ENCODE peak calls at places on chromosomes 5 and 9, in four cellular contexts. A is spleen, Z is transverse colon, Q is stomach. G is an unnamed sample.

GRCh38 chr9:130825809-130826208 is 9.2 kb upstream of the ABL1 start:
- DNase-seq in Z (no peak), A (no peak), Q (no peak), G (no peak)

GRCh38 chr9:136544549-136545064 is 1.2 kb downstream of the NOTCH1 start:
- DNase-seq in A (peak), Q (peak), Z (peak), G (no peak)

GRCh38 chr5:67731886-67732285 is 483.7 kb upstream of the PIK3R1 start:
- DNase-seq in A (no peak), Q (no peak), Z (no peak), G (no peak)

GRCh38 chr9:38068616-38068865 is 486 bp downstream of the SHB start:
- DNase-seq in Q (peak), Z (peak), A (no peak), G (no peak)

GRCh38 chr5:16539169-16539666 is 73.6 kb upstream of the ZNF622 start:
- DNase-seq in Q (peak), Z (peak), A (no peak), G (no peak)

GRCh38 chr5:74257645-74258328 is 382.7 kb downstream of the ENC1 start:
- DNase-seq in Z (peak), Q (peak), A (peak), G (no peak)

GRCh38 chr9:12680341-12680740 is 12.8 kb upstream of the TYRP1 start:
- DNase-seq in Z (no peak), A (no peak), Q (no peak), G (no peak)

GRCh38 chr9:113675475-113675941 is 200.6 kb upstream of the ZNF618 start:
- DNase-seq in Q (peak), A (no peak), Z (peak), G (no peak)

GRCh38 chr9:38026021-38026809 is 42.8 kb downstream of the SHB start:
- DNase-seq in Q (no peak), A (no peak), Z (no peak), G (no peak)

GRCh38 chr5:164688437-164688836 is 1183.0 kb downstream of the MAT2B start:
- DNase-seq in Z (no peak), A (no peak), Q (no peak), G (no peak)

GRCh38 chr5:171703116-171703515 is 82.5 kb upstream of the SMIM23 start:
- DNase-seq in Q (no peak), A (no peak), Z (no peak), G (no peak)

GRCh38 chr5:127988149-127988755 is 95.3 kb upstream of the SLC12A2 start:
- DNase-seq in Z (no peak), A (no peak), Q (no peak), G (no peak)

GRCh38 chr5:105101597-105101996 is 1539.0 kb upstream of the NUDT12 start:
- DNase-seq in A (no peak), Z (no peak), Q (no peak), G (no peak)

GRCh38 chr5:109630109-109630508 is 59.6 kb upstream of the MAN2A1 start:
- DNase-seq in Z (no peak), Q (no peak), A (no peak), G (no peak)

GRCh38 chr9:73083519-73083918 is 68.1 kb upstream of the ANXA1 start:
- DNase-seq in Z (no peak), A (no peak), Q (no peak), G (no peak)

GRCh38 chr5:110150199-110150598 is 460.5 kb downstream of the MAN2A1 start:
- DNase-seq in A (no peak), Q (no peak), Z (no peak), G (no peak)

GRCh38 chr9:2502760-2503159 is 118.8 kb upstream of the VLDLR start:
- DNase-seq in Z (no peak), Q (no peak), A (no peak), G (no peak)

GRCh38 chr9:136520053-136520540 is 25.8 kb downstream of the NOTCH1 start:
- DNase-seq in Z (peak), Q (no peak), A (no peak), G (no peak)

GRCh38 chr9:19127881-19128719 is 808 bp upstream of the PLIN2 start:
- DNase-seq in A (peak), Q (peak), Z (peak), G (peak)

GRCh38 chr9:6467006-6467625 is 54.1 kb downstream of the UHRF2 start:
- DNase-seq in A (no peak), Z (no peak), Q (no peak), G (no peak)

GRCh38 chr9:98083566-98084135 is 27.1 kb downstream of the NANS start:
- DNase-seq in Z (peak), Q (no peak), A (no peak), G (no peak)

GRCh38 chr5:53424691-53425597 is 55.5 kb upstream of the FST start:
- DNase-seq in Z (no peak), Q (no peak), A (no peak), G (no peak)

GRCh38 chr5:64147849-64148441 is 17.7 kb upstream of the RNF180 start:
- DNase-seq in A (peak), Z (peak), Q (peak), G (peak)

GRCh38 chr5:133473291-133473690 is 139.1 kb downstream of the FSTL4 start:
- DNase-seq in A (no peak), Q (no peak), Z (no peak), G (no peak)

GRCh38 chr9:110258671-110259070 is 2.4 kb upstream of the TXN start:
- DNase-seq in A (no peak), Z (no peak), Q (no peak), G (no peak)

GRCh38 chr9:15299374-15299939 is 7.6 kb downstream of the TTC39B start:
- DNase-seq in Z (no peak), A (peak), Q (no peak), G (no peak)

GRCh38 chr9:91515074-91515687 is 91.5 kb upstream of the NFIL3 start:
- DNase-seq in Q (peak), Z (no peak), A (no peak), G (no peak)

GRCh38 chr5:145867806-145868205 is 5.0 kb downstream of the GRXCR2 start:
- DNase-seq in A (no peak), Z (no peak), Q (no peak), G (no peak)

GRCh38 chr5:149549461-149550266 is 1.6 kb downstream of the CSNK1A1 start:
- DNase-seq in Z (peak), Q (peak), A (no peak), G (no peak)

GRCh38 chr5:91978221-91978882 is 595.2 kb upstream of the ARRDC3 start:
- DNase-seq in Z (no peak), Q (no peak), A (no peak), G (no peak)

GRCh38 chr9:88251903-88252302 is 113.6 kb upstream of the SPATA31C2 start:
- DNase-seq in A (no peak), Q (no peak), Z (no peak), G (no peak)

GRCh38 chr9:31355965-31356364 is 1028.5 kb upstream of the ACO1 start:
- DNase-seq in Z (no peak), A (no peak), Q (no peak), G (no peak)

GRCh38 chr9:23779220-23779619 is 46.8 kb downstream of the ELAVL2 start:
- DNase-seq in Q (no peak), Z (peak), A (no peak), G (no peak)

GRCh38 chr5:43207601-43208000 is 15.6 kb downstream of the NIM1K start:
- DNase-seq in Q (no peak), Z (no peak), A (no peak), G (no peak)

GRCh38 chr5:153147891-153148623 is 342.4 kb upstream of the GRIA1 start:
- DNase-seq in Z (no peak), A (no peak), Q (no peak), G (no peak)

GRCh38 chr5:62686692-62687091 is 108.1 kb downstream of the LRRC70 start:
- DNase-seq in Z (no peak), Q (no peak), A (no peak), G (no peak)

GRCh38 chr5:38672059-38672791 is 115.8 kb upstream of the LIFR start:
- DNase-seq in A (no peak), Z (no peak), Q (no peak), G (no peak)
- TF ChIP-seq POLR2AphosphoS5 in A (no peak), Z (no peak), Q (no peak), G (no peak)

GRCh38 chr9:35490910-35491465 is 1.1 kb downstream of the RUSC2 start:
- DNase-seq in A (no peak), Z (no peak), Q (no peak), G (no peak)
- TF ChIP-seq POLR2A in A (no peak), Z (no peak), Q (no peak), G (no peak)

GRCh38 chr5:56479126-56479525 is 246.0 kb upstream of the ANKRD55 start:
- DNase-seq in A (no peak), Z (no peak), Q (no peak), G (no peak)

GRCh38 chr5:56479701-56480304 is 246.7 kb upstream of the ANKRD55 start:
- DNase-seq in Z (no peak), A (no peak), Q (no peak), G (no peak)

GRCh38 chr5:56481998-56482698 is 249.0 kb upstream of the ANKRD55 start:
- DNase-seq in Z (no peak), Q (no peak), A (no peak), G (no peak)

GRCh38 chr5:56480305-56481146 is 247.4 kb upstream of the ANKRD55 start:
- DNase-seq in Z (peak), Q (peak), A (peak), G (peak)

DNA sequence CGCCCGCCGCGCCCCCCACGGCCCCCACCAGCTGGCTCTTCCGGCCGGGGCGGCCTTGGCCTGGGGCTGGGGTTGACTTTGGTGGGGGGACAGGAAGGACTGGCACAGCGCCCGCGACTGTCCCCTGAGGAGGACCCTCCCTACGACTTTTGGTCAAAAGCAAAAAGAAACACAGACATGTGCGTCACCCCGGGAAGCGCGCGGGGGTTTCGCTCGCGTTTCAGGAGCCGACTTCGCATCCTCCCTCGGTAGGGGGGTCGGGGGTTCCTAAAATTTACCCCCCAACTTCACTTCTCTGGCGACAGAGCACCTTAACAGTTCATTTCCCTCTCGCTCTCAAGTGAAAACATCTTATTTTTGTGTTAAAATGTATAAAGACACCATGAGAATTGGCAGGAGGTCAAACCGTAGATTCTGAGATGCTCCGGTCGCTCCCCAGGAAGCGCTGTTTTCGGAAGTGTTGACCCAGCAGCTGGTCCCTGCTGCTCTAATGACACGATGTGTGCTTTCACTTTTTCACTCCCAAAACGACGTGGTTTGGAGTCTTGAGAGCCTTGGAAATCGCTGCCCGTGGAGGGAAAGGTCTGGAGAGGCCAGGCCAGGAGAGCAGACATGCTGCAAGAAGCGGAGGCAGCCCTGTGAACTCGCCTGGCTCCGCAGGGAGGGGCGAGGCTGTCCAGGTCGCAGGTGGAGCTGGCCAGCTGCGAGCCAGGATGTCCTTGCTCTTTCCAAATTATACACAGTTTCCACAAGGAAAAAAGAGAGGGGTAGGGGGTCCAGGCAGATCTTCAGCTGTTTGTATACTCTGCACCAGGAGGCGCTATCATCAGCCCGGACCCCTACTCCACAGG is 248.2 kb upstream of the ANKRD55 start:
- DNase-seq in Z (peak), A (peak), Q (peak), G (no peak)
- TF ChIP-seq CTCF in Z (no peak), A (no peak), Q (no peak), G (no peak)

DNA sequence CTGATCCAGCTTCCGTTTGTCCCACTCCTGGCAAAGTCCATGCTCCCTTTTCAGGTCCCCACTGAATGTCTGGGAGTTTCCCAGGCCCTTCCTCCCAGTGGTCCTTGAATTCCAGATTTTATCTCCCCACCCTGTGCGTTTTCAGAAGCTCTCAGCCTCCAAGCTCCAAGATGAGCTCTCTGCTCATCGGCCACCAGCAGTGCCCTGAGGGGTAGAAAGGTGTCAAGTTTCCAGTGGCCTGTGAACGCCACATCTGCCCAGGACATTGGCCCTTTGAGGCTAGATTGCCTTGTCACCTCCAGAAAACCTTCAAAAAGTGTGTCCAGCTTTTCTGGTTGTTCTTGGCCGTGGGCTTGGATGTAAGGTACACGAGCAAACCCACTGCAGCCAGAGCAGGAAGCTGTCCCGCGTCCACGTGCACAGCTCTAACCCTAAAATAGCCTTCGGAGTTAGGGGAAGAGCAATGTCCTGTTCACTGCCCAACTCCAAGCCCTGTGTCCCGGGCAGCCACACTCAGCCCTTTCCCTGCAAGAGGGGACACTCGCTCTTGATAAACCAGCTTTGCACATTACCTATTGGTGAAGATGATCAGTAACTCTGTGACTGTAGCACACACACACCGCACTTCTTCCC is 10.9 kb upstream of the LRRC14B start:
- DNase-seq in Q (no peak), A (no peak), Z (no peak), G (no peak)
- TF ChIP-seq POLR2AphosphoS5 in Q (no peak), A (no peak), Z (no peak), G (no peak)

DNA sequence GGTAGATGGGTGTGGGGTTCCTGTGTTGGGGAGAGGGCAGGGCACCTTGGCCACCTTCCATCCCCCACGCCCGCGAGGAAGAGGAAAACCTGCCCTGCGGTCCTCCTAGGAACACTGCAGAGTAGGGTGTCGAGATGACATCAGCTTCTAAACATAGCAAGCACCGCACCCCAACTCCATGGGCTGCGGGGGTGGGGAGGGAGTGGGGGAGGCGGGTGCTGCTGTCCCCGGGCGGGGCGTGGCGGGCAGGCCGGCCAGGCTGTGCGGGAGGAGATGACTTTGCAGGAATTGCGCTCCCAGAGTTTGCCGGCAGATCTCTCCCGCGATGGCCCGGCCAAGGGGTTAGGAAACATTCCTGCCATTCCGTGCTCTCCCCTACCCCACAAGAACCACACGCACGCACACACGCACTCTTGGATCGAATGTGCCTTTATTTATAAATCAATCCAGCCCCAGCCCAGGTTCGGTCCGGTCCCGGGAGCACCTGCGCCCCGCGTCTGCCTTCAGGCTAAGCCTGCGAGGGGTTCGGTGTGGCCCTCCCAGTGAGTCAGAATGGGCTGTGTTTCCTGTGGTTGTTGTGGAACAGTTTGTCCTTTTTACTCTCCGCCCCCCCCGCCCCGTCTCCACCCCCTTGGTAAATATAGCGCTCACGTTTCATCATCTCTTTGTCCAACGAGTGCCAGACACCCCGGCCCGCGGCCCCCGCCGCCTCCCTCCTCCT is 5.2 kb upstream of the KLF9 start:
- DNase-seq in A (peak), Q (peak), Z (peak), G (peak)
- TF ChIP-seq POLR2A in A (peak), Q (no peak), Z (peak), G (peak)

DNA sequence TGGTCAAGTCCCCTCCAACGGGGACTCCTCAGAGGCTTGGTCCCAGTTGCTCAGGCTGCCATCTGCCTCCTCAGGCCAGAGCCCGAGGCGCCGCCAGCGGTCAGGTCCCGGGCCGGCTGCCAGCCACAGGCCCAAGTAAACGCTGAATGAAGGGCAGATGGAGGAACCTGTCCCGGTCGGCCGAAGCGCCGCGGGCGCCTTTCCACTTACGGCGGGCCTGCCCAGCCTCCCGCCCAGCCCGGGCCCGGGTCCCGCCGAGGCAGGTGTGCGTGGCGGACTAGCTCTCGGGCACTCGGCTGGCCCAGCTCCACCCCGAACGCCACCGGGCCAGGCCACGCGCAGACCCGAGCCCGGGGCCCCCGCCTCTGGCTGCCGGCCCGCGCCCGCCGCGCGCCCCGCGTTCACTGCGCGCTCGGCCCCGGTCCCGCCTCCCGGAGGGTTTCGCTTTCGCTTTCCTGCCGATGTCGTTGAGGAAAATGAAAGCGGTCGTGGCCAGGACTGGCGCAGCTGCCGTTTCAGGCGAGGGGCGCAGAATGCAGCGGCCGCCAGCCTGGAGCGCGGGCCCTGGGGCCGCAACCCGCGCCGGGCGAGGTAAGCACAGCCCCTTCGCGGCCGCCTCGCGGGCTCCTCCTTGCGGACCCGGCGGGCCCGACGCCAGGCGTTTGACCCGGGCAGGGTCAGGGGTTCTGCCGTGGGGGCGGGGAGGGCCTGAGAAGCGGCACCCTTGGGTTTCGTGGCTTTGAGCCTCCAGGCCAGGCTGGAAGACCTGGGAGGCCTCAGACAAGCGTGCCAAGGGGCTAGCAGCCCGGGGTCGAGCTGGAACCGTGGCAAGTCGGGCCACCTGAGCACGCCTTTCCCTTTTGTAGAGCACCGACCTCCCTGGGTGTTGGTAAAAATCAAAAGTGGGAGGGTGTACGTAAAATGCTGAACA is 41.2 kb downstream of the SLC22A5 start:
- DNase-seq in A (peak), Q (peak), Z (peak), G (peak)
- TF ChIP-seq CTCF in A (peak), Q (peak), Z (peak), G (no peak)

GRCh38 chr5:54522080-54522479 is 4.5 kb downstream of the SNX18 start:
- DNase-seq in Z (no peak), A (no peak), Q (no peak), G (no peak)

GRCh38 chr5:54520940-54521339 is 3.4 kb downstream of the SNX18 start:
- DNase-seq in Q (no peak), Z (no peak), A (no peak), G (no peak)

GRCh38 chr5:54519083-54519541 is 1.6 kb downstream of the SNX18 start:
- DNase-seq in Z (no peak), A (peak), Q (no peak), G (no peak)

GRCh38 chr5:54518146-54519082 is 855 bp downstream of the SNX18 start:
- DNase-seq in Z (peak), A (peak), Q (peak), G (no peak)

GRCh38 chr5:54520438-54520846 is 2.9 kb downstream of the SNX18 start:
- DNase-seq in Q (peak), Z (no peak), A (no peak), G (no peak)
- TF ChIP-seq POLR2AphosphoS5 in Q (no peak), Z (peak), A (no peak), G (no peak)